ENCODE peak calls at places on chromosomes 16 and 17, in eight cellular contexts. One of them, this sample, is unnamed.

GRCh38 chr17:17342242-17342945 is 39.2 kb downstream of the NT5M start:
- DNase-seq in EH: no peak
- DNase-seq in Daoy: no peak
- DNase-seq in activated CD4-positive, alpha-beta T cell treated with anti-CD3 and anti-CD28 coated beads for 24 hours: no peak
- DNase-seq in heart right ventricle: no peak
- DNase-seq in endothelial cell: no peak
- DNase-seq in CD4-positive, CD25-positive, alpha-beta regulatory T cell: no peak
- DNase-seq in RWPE2: no peak
- DNase-seq in this sample: no peak

GRCh38 chr17:35460354-35460851 is 11.8 kb upstream of the SLFN13 start:
- DNase-seq in EH: no peak
- DNase-seq in Daoy: peak; percentile 42
- DNase-seq in activated CD4-positive, alpha-beta T cell treated with anti-CD3 and anti-CD28 coated beads for 24 hours: peak; percentile 26
- DNase-seq in heart right ventricle: peak; percentile 23
- DNase-seq in endothelial cell: peak; percentile 19
- DNase-seq in CD4-positive, CD25-positive, alpha-beta regulatory T cell: peak; percentile 78
- DNase-seq in RWPE2: peak; percentile 73
- DNase-seq in this sample: peak; percentile 60

GRCh38 chr17:35432176-35433074 is at the start of gene SLFN12:
- DNase-seq in EH: peak; percentile 98
- DNase-seq in Daoy: peak; percentile 90
- DNase-seq in activated CD4-positive, alpha-beta T cell treated with anti-CD3 and anti-CD28 coated beads for 24 hours: peak; percentile 22
- DNase-seq in heart right ventricle: no peak
- DNase-seq in endothelial cell: peak; percentile 44
- DNase-seq in CD4-positive, CD25-positive, alpha-beta regulatory T cell: peak; percentile 83
- DNase-seq in RWPE2: no peak
- DNase-seq in this sample: no peak

GRCh38 chr17:78142113-78142861 is 3.9 kb upstream of the C17orf99 start:
- DNase-seq in EH: peak; percentile 35
- DNase-seq in Daoy: peak; percentile 89
- DNase-seq in activated CD4-positive, alpha-beta T cell treated with anti-CD3 and anti-CD28 coated beads for 24 hours: no peak
- DNase-seq in heart right ventricle: no peak
- DNase-seq in endothelial cell: no peak
- DNase-seq in CD4-positive, CD25-positive, alpha-beta regulatory T cell: no peak
- DNase-seq in RWPE2: peak; percentile 98
- DNase-seq in this sample: no peak

GRCh38 chr17:56815711-56816110 is 18.0 kb downstream of the C17orf67 start:
- DNase-seq in EH: peak; percentile 75
- DNase-seq in Daoy: peak; percentile 8
- DNase-seq in activated CD4-positive, alpha-beta T cell treated with anti-CD3 and anti-CD28 coated beads for 24 hours: no peak
- DNase-seq in heart right ventricle: no peak
- DNase-seq in endothelial cell: no peak
- DNase-seq in CD4-positive, CD25-positive, alpha-beta regulatory T cell: no peak
- DNase-seq in RWPE2: no peak
- DNase-seq in this sample: no peak

GRCh38 chr16:61105544-61105943 is 930.7 kb downstream of the CDH8 start:
- DNase-seq in EH: no peak
- DNase-seq in Daoy: no peak
- DNase-seq in activated CD4-positive, alpha-beta T cell treated with anti-CD3 and anti-CD28 coated beads for 24 hours: no peak
- DNase-seq in heart right ventricle: no peak
- DNase-seq in endothelial cell: no peak
- DNase-seq in CD4-positive, CD25-positive, alpha-beta regulatory T cell: no peak
- DNase-seq in RWPE2: no peak
- DNase-seq in this sample: no peak

GRCh38 chr16:58038219-58038641 is 12.7 kb downstream of the MMP15 start:
- DNase-seq in EH: no peak
- DNase-seq in Daoy: no peak
- DNase-seq in activated CD4-positive, alpha-beta T cell treated with anti-CD3 and anti-CD28 coated beads for 24 hours: no peak
- DNase-seq in heart right ventricle: no peak
- DNase-seq in endothelial cell: no peak
- DNase-seq in CD4-positive, CD25-positive, alpha-beta regulatory T cell: no peak
- DNase-seq in RWPE2: no peak
- DNase-seq in this sample: no peak

GRCh38 chr17:78272181-78272913 is 40.9 kb downstream of the TMEM235 start:
- DNase-seq in EH: peak; percentile 7
- DNase-seq in Daoy: no peak
- DNase-seq in activated CD4-positive, alpha-beta T cell treated with anti-CD3 and anti-CD28 coated beads for 24 hours: no peak
- DNase-seq in heart right ventricle: no peak
- DNase-seq in endothelial cell: no peak
- DNase-seq in CD4-positive, CD25-positive, alpha-beta regulatory T cell: peak; percentile 74
- DNase-seq in RWPE2: peak; percentile 87
- DNase-seq in this sample: no peak

GRCh38 chr16:1674306-1674705 is 3.8 kb upstream of the JPT2 start:
- DNase-seq in EH: no peak
- DNase-seq in Daoy: no peak
- DNase-seq in activated CD4-positive, alpha-beta T cell treated with anti-CD3 and anti-CD28 coated beads for 24 hours: no peak
- DNase-seq in heart right ventricle: no peak
- DNase-seq in endothelial cell: no peak
- DNase-seq in CD4-positive, CD25-positive, alpha-beta regulatory T cell: no peak
- DNase-seq in RWPE2: no peak
- DNase-seq in this sample: no peak

GRCh38 chr17:31433811-31434210 is 42.3 kb downstream of the RAB11FIP4 start:
- DNase-seq in EH: no peak
- DNase-seq in Daoy: no peak
- DNase-seq in activated CD4-positive, alpha-beta T cell treated with anti-CD3 and anti-CD28 coated beads for 24 hours: no peak
- DNase-seq in heart right ventricle: no peak
- DNase-seq in endothelial cell: no peak
- DNase-seq in CD4-positive, CD25-positive, alpha-beta regulatory T cell: no peak
- DNase-seq in RWPE2: no peak
- DNase-seq in this sample: no peak

GRCh38 chr17:17493986-17494466 is 2.2 kb downstream of the RASD1 start:
- DNase-seq in EH: no peak
- DNase-seq in Daoy: no peak
- DNase-seq in activated CD4-positive, alpha-beta T cell treated with anti-CD3 and anti-CD28 coated beads for 24 hours: no peak
- DNase-seq in heart right ventricle: no peak
- DNase-seq in endothelial cell: no peak
- DNase-seq in CD4-positive, CD25-positive, alpha-beta regulatory T cell: no peak
- DNase-seq in RWPE2: no peak
- DNase-seq in this sample: no peak

GRCh38 chr16:86357950-86358349 is 152.4 kb upstream of the FOXF1 start:
- DNase-seq in EH: no peak
- DNase-seq in Daoy: no peak
- DNase-seq in activated CD4-positive, alpha-beta T cell treated with anti-CD3 and anti-CD28 coated beads for 24 hours: no peak
- DNase-seq in heart right ventricle: no peak
- DNase-seq in endothelial cell: no peak
- DNase-seq in CD4-positive, CD25-positive, alpha-beta regulatory T cell: no peak
- DNase-seq in RWPE2: no peak
- DNase-seq in this sample: no peak

GRCh38 chr17:75155191-75155601 is 884 bp upstream of the JPT1 start:
- DNase-seq in EH: no peak
- DNase-seq in Daoy: no peak
- DNase-seq in activated CD4-positive, alpha-beta T cell treated with anti-CD3 and anti-CD28 coated beads for 24 hours: no peak
- DNase-seq in heart right ventricle: no peak
- DNase-seq in endothelial cell: no peak
- DNase-seq in CD4-positive, CD25-positive, alpha-beta regulatory T cell: no peak
- DNase-seq in RWPE2: peak; percentile 29
- DNase-seq in this sample: no peak

GRCh38 chr17:66841744-66842143 is 6.8 kb downstream of the CACNG5 start:
- DNase-seq in EH: no peak
- DNase-seq in Daoy: no peak
- DNase-seq in activated CD4-positive, alpha-beta T cell treated with anti-CD3 and anti-CD28 coated beads for 24 hours: no peak
- DNase-seq in heart right ventricle: no peak
- DNase-seq in endothelial cell: no peak
- DNase-seq in CD4-positive, CD25-positive, alpha-beta regulatory T cell: no peak
- DNase-seq in RWPE2: no peak
- DNase-seq in this sample: no peak

GRCh38 chr17:40362696-40363479 is 1.6 kb downstream of the GJD3 start:
- DNase-seq in EH: peak; percentile 81
- DNase-seq in Daoy: peak; percentile 86
- DNase-seq in activated CD4-positive, alpha-beta T cell treated with anti-CD3 and anti-CD28 coated beads for 24 hours: peak; percentile 83
- DNase-seq in heart right ventricle: peak; percentile 69
- DNase-seq in endothelial cell: peak; percentile 88
- DNase-seq in CD4-positive, CD25-positive, alpha-beta regulatory T cell: peak; percentile 90
- DNase-seq in RWPE2: peak; percentile 77
- DNase-seq in this sample: peak; percentile 97

GRCh38 chr16:79540825-79541595 is 59.5 kb downstream of the MAF start:
- DNase-seq in EH: no peak
- DNase-seq in Daoy: no peak
- DNase-seq in activated CD4-positive, alpha-beta T cell treated with anti-CD3 and anti-CD28 coated beads for 24 hours: no peak
- DNase-seq in heart right ventricle: no peak
- DNase-seq in endothelial cell: no peak
- DNase-seq in CD4-positive, CD25-positive, alpha-beta regulatory T cell: no peak
- DNase-seq in RWPE2: no peak
- DNase-seq in this sample: no peak

GRCh38 chr17:43940630-43941029 is 1.6 kb downstream of the PPY start:
- DNase-seq in EH: peak; percentile 58
- DNase-seq in Daoy: peak; percentile 43
- DNase-seq in activated CD4-positive, alpha-beta T cell treated with anti-CD3 and anti-CD28 coated beads for 24 hours: no peak
- DNase-seq in heart right ventricle: no peak
- DNase-seq in endothelial cell: peak; percentile 76
- DNase-seq in CD4-positive, CD25-positive, alpha-beta regulatory T cell: no peak
- DNase-seq in RWPE2: no peak
- DNase-seq in this sample: peak; percentile 87

GRCh38 chr16:31487720-31488629 is 5.1 kb downstream of the SLC5A2 start:
- DNase-seq in EH: peak; percentile 55
- DNase-seq in Daoy: peak; percentile 54
- DNase-seq in activated CD4-positive, alpha-beta T cell treated with anti-CD3 and anti-CD28 coated beads for 24 hours: peak; percentile 41
- DNase-seq in heart right ventricle: peak; percentile 47
- DNase-seq in endothelial cell: no peak
- DNase-seq in CD4-positive, CD25-positive, alpha-beta regulatory T cell: peak; percentile 81
- DNase-seq in RWPE2: no peak
- DNase-seq in this sample: peak; percentile 80

GRCh38 chr16:71499775-71500364 is 10.7 kb upstream of the ZNF19 start:
- DNase-seq in EH: peak; percentile 67
- DNase-seq in Daoy: peak; percentile 44
- DNase-seq in activated CD4-positive, alpha-beta T cell treated with anti-CD3 and anti-CD28 coated beads for 24 hours: no peak
- DNase-seq in heart right ventricle: no peak
- DNase-seq in endothelial cell: peak; percentile 64
- DNase-seq in CD4-positive, CD25-positive, alpha-beta regulatory T cell: peak; percentile 72
- DNase-seq in RWPE2: no peak
- DNase-seq in this sample: peak; percentile 66

GRCh38 chr16:83831451-83831987 is 23.7 kb downstream of the HSBP1 start:
- DNase-seq in EH: no peak
- DNase-seq in Daoy: no peak
- DNase-seq in activated CD4-positive, alpha-beta T cell treated with anti-CD3 and anti-CD28 coated beads for 24 hours: no peak
- DNase-seq in heart right ventricle: no peak
- DNase-seq in endothelial cell: no peak
- DNase-seq in CD4-positive, CD25-positive, alpha-beta regulatory T cell: no peak
- DNase-seq in RWPE2: no peak
- DNase-seq in this sample: no peak

GRCh38 chr16:84228321-84228838 is 11.4 kb downstream of the KCNG4 start:
- DNase-seq in EH: peak; percentile 94
- DNase-seq in Daoy: peak; percentile 88
- DNase-seq in activated CD4-positive, alpha-beta T cell treated with anti-CD3 and anti-CD28 coated beads for 24 hours: no peak
- DNase-seq in heart right ventricle: peak; percentile 80
- DNase-seq in endothelial cell: no peak
- DNase-seq in CD4-positive, CD25-positive, alpha-beta regulatory T cell: no peak
- DNase-seq in RWPE2: no peak
- DNase-seq in this sample: no peak

GRCh38 chr17:43871947-43872690 is 25.1 kb downstream of the CD300LG start:
- DNase-seq in EH: peak; percentile 7
- DNase-seq in Daoy: no peak
- DNase-seq in activated CD4-positive, alpha-beta T cell treated with anti-CD3 and anti-CD28 coated beads for 24 hours: no peak
- DNase-seq in heart right ventricle: no peak
- DNase-seq in endothelial cell: no peak
- DNase-seq in CD4-positive, CD25-positive, alpha-beta regulatory T cell: no peak
- DNase-seq in RWPE2: peak; percentile 66
- DNase-seq in this sample: no peak